ENCODE peak calls at places on chromosomes 7 and 10, in five cellular contexts. One of them, this sample, is unnamed. For H3K4me1, the result is how much of the 10 kb centered on the place peaks cover.

GRCh38 chr7:151244156-151244870 is 4.2 kb downstream of the SMARCD3 start:
- DNase-seq in H1: peak
- DNase-seq in neuronal stem cell: peak
- DNase-seq in mesenchymal stem cell: peak
- DNase-seq in trophoblast cell: no peak
- DNase-seq in this sample: peak

GRCh38 chr10:73788864-73789658 is 3.7 kb downstream of the ZSWIM8 start:
- DNase-seq in H1: no peak
- DNase-seq in neuronal stem cell: no peak
- DNase-seq in mesenchymal stem cell: no peak
- DNase-seq in trophoblast cell: no peak
- DNase-seq in this sample: no peak

GRCh38 chr7:75033064-75033463 is 40.5 kb downstream of the RCC1L start:
- DNase-seq in H1: peak
- DNase-seq in neuronal stem cell: no peak
- DNase-seq in mesenchymal stem cell: no peak
- DNase-seq in trophoblast cell: peak
- DNase-seq in this sample: peak

GRCh38 chr10:3935141-3935540 is 150.1 kb upstream of the KLF6 start:
- DNase-seq in H1: no peak
- DNase-seq in neuronal stem cell: no peak
- DNase-seq in mesenchymal stem cell: no peak
- DNase-seq in trophoblast cell: no peak
- DNase-seq in this sample: no peak

GRCh38 chr7:537911-538634 is 18.4 kb upstream of the PDGFA start:
- DNase-seq in H1: no peak
- DNase-seq in neuronal stem cell: no peak
- DNase-seq in mesenchymal stem cell: peak
- DNase-seq in trophoblast cell: peak
- DNase-seq in this sample: peak

GRCh38 chr7:131284702-131285419 is 42.8 kb upstream of the MKLN1 start:
- DNase-seq in H1: no peak
- DNase-seq in neuronal stem cell: peak
- DNase-seq in mesenchymal stem cell: peak
- DNase-seq in trophoblast cell: no peak
- DNase-seq in this sample: peak

GRCh38 chr10:2137549-2138174 is 400.3 kb upstream of the ADARB2 start:
- DNase-seq in H1: peak
- DNase-seq in neuronal stem cell: peak
- DNase-seq in mesenchymal stem cell: peak
- DNase-seq in trophoblast cell: no peak
- DNase-seq in this sample: peak

GRCh38 chr10:13016413-13016812 is 14.9 kb upstream of the CCDC3 start:
- DNase-seq in H1: no peak
- DNase-seq in neuronal stem cell: no peak
- DNase-seq in mesenchymal stem cell: peak
- DNase-seq in trophoblast cell: no peak
- DNase-seq in this sample: no peak

GRCh38 chr10:29882766-29883165 is 176.6 kb downstream of the JCAD start:
- DNase-seq in H1: peak
- DNase-seq in neuronal stem cell: no peak
- DNase-seq in mesenchymal stem cell: no peak
- DNase-seq in trophoblast cell: peak
- DNase-seq in this sample: no peak

GRCh38 chr10:86262671-86263165 is 103.9 kb downstream of the GRID1 start:
- DNase-seq in H1: peak
- DNase-seq in neuronal stem cell: no peak
- DNase-seq in mesenchymal stem cell: no peak
- DNase-seq in trophoblast cell: no peak
- DNase-seq in this sample: peak

GRCh38 chr10:101778781-101779543 is 3.0 kb upstream of the FGF8 start:
- DNase-seq in H1: peak
- DNase-seq in neuronal stem cell: peak
- DNase-seq in mesenchymal stem cell: peak
- DNase-seq in trophoblast cell: no peak
- DNase-seq in this sample: peak

GRCh38 chr10:107067843-107068242 is 96.7 kb downstream of the SORCS1 start:
- DNase-seq in H1: no peak
- DNase-seq in neuronal stem cell: no peak
- DNase-seq in mesenchymal stem cell: no peak
- DNase-seq in trophoblast cell: no peak
- DNase-seq in this sample: no peak

GRCh38 chr10:70212277-70212676 is 21.0 kb downstream of the PPA1 start:
- DNase-seq in H1: no peak
- DNase-seq in neuronal stem cell: no peak
- DNase-seq in mesenchymal stem cell: no peak
- DNase-seq in trophoblast cell: no peak
- DNase-seq in this sample: no peak

GRCh38 chr10:117762819-117763172 is 220.2 kb downstream of the EMX2 start:
- DNase-seq in H1: no peak
- DNase-seq in neuronal stem cell: no peak
- DNase-seq in mesenchymal stem cell: no peak
- DNase-seq in trophoblast cell: no peak
- DNase-seq in this sample: no peak

GRCh38 chr10:110651044-110651958 is 7.2 kb downstream of the RBM20 start:
- DNase-seq in H1: no peak
- DNase-seq in neuronal stem cell: no peak
- DNase-seq in mesenchymal stem cell: peak
- DNase-seq in trophoblast cell: no peak
- DNase-seq in this sample: no peak

GRCh38 chr7:13800694-13801448 is 188.6 kb downstream of the ETV1 start:
- DNase-seq in H1: no peak
- DNase-seq in neuronal stem cell: no peak
- DNase-seq in mesenchymal stem cell: peak
- DNase-seq in trophoblast cell: no peak
- DNase-seq in this sample: no peak

GRCh38 chr7:116588641-116589594 is 64.1 kb downstream of the CAV1 start:
- DNase-seq in H1: no peak
- DNase-seq in neuronal stem cell: peak
- DNase-seq in mesenchymal stem cell: peak
- DNase-seq in trophoblast cell: no peak
- DNase-seq in this sample: no peak

GRCh38 chr10:124739119-124739921 is 4.9 kb downstream of the FAM53B start:
- DNase-seq in H1: peak
- DNase-seq in neuronal stem cell: no peak
- DNase-seq in mesenchymal stem cell: peak
- DNase-seq in trophoblast cell: no peak
- DNase-seq in this sample: no peak

GRCh38 chr10:13087986-13088618 is 11.9 kb upstream of the OPTN start:
- DNase-seq in H1: no peak
- DNase-seq in neuronal stem cell: no peak
- DNase-seq in mesenchymal stem cell: peak
- DNase-seq in trophoblast cell: no peak
- DNase-seq in this sample: no peak

GRCh38 chr10:110775022-110775379 is 96.7 kb upstream of the PDCD4 start:
- DNase-seq in H1: no peak
- DNase-seq in neuronal stem cell: no peak
- DNase-seq in mesenchymal stem cell: no peak
- DNase-seq in trophoblast cell: peak
- DNase-seq in this sample: no peak

GRCh38 chr7:66140924-66141323 is 26.3 kb downstream of the CRCP start:
- DNase-seq in H1: no peak
- DNase-seq in neuronal stem cell: no peak
- DNase-seq in mesenchymal stem cell: peak
- DNase-seq in trophoblast cell: peak
- DNase-seq in this sample: no peak

GRCh38 chr10:116833986-116834760 is 15.1 kb upstream of the ENO4 start:
- DNase-seq in H1: no peak
- DNase-seq in neuronal stem cell: peak
- DNase-seq in mesenchymal stem cell: no peak
- DNase-seq in trophoblast cell: no peak
- DNase-seq in this sample: peak

GRCh38 chr10:31100176-31100575 is 68.5 kb upstream of the ZNF438 start:
- DNase-seq in H1: no peak
- DNase-seq in neuronal stem cell: no peak
- DNase-seq in mesenchymal stem cell: no peak
- DNase-seq in trophoblast cell: no peak
- DNase-seq in this sample: no peak

GRCh38 chr7:29254663-29255062 is 60.1 kb downstream of the CHN2 start:
- DNase-seq in H1: no peak
- DNase-seq in neuronal stem cell: no peak
- DNase-seq in mesenchymal stem cell: peak
- DNase-seq in trophoblast cell: no peak
- DNase-seq in this sample: no peak

GRCh38 chr7:98802088-98802780 is 67.6 kb downstream of the TMEM130 start:
- DNase-seq in H1: no peak
- DNase-seq in neuronal stem cell: peak
- DNase-seq in mesenchymal stem cell: peak
- DNase-seq in trophoblast cell: peak
- DNase-seq in this sample: peak

GRCh38 chr7:42128703-42129102 is 108.3 kb downstream of the GLI3 start:
- DNase-seq in H1: no peak
- DNase-seq in neuronal stem cell: no peak
- DNase-seq in mesenchymal stem cell: no peak
- DNase-seq in trophoblast cell: no peak
- DNase-seq in this sample: no peak

GRCh38 chr10:133453516-133454203 is at the start of gene SCART1:
- DNase-seq in H1: no peak
- DNase-seq in neuronal stem cell: no peak
- DNase-seq in mesenchymal stem cell: no peak
- DNase-seq in trophoblast cell: no peak
- DNase-seq in this sample: no peak

GRCh38 chr7:140517546-140518369 is 38.5 kb upstream of the MKRN1 start:
- DNase-seq in H1: peak
- DNase-seq in neuronal stem cell: peak
- DNase-seq in mesenchymal stem cell: peak
- DNase-seq in trophoblast cell: peak
- DNase-seq in this sample: peak

GRCh38 chr10:77020426-77021040 is 617.1 kb downstream of the KCNMA1 start:
- DNase-seq in H1: no peak
- DNase-seq in neuronal stem cell: no peak
- DNase-seq in mesenchymal stem cell: no peak
- DNase-seq in trophoblast cell: no peak
- DNase-seq in this sample: no peak

GRCh38 chr7:112143567-112143966 is 62.6 kb downstream of the DOCK4 start:
- DNase-seq in H1: no peak
- DNase-seq in neuronal stem cell: no peak
- DNase-seq in mesenchymal stem cell: peak
- DNase-seq in trophoblast cell: no peak
- DNase-seq in this sample: no peak

GRCh38 chr7:29265208-29265923 is 70.8 kb downstream of the CHN2 start:
- DNase-seq in H1: peak
- DNase-seq in neuronal stem cell: no peak
- DNase-seq in mesenchymal stem cell: peak
- DNase-seq in trophoblast cell: no peak
- DNase-seq in this sample: no peak

GRCh38 chr10:23399701-23400144 is 39.2 kb upstream of the OTUD1 start:
- DNase-seq in H1: no peak
- DNase-seq in neuronal stem cell: no peak
- DNase-seq in mesenchymal stem cell: peak
- DNase-seq in trophoblast cell: peak
- DNase-seq in this sample: no peak

GRCh38 chr7:83936056-83936703 is 258.4 kb downstream of the SEMA3A start:
- DNase-seq in H1: peak
- DNase-seq in neuronal stem cell: peak
- DNase-seq in mesenchymal stem cell: peak
- DNase-seq in trophoblast cell: peak
- DNase-seq in this sample: peak

GRCh38 chr7:152313217-152313616 is 122.6 kb downstream of the KMT2C start:
- DNase-seq in H1: no peak
- DNase-seq in neuronal stem cell: no peak
- DNase-seq in mesenchymal stem cell: no peak
- DNase-seq in trophoblast cell: no peak
- DNase-seq in this sample: no peak

DNA sequence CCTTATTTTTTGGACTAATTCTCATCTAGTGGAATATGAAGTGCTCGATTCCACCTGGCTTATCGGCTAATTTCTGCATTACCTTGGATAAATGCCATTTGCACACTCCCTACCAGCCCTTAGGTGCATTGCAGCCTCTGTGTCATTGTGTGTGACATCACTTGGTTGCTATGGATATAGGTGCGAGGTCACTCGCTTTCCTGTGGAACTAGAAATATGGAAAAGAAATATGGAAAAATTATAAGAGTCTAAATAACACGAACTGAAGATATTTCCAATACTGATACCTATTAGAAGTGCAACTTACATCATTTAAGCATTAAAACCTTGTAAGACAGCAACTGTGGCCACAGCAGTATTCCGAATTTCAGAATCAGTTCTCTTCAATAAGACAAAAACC is 2.0 kb downstream of the YWHAG start:
- DNase-seq in H1: no peak
- DNase-seq in neuronal stem cell: no peak
- DNase-seq in mesenchymal stem cell: peak
- DNase-seq in trophoblast cell: peak
- DNase-seq in this sample: no peak
- H3K4me1 ChIP-seq in H1: under half
- H3K4me1 ChIP-seq in neuronal stem cell: under half
- H3K4me1 ChIP-seq in mesenchymal stem cell: under half
- H3K4me1 ChIP-seq in trophoblast cell: under half
- H3K4me1 ChIP-seq in this sample: under half

GRCh38 chr7:46681865-46682503 is 760.9 kb upstream of the IGFBP3 start:
- DNase-seq in H1: no peak
- DNase-seq in neuronal stem cell: no peak
- DNase-seq in mesenchymal stem cell: no peak
- DNase-seq in trophoblast cell: no peak
- DNase-seq in this sample: no peak

GRCh38 chr7:46685051-46685450 is 764.0 kb upstream of the IGFBP3 start:
- DNase-seq in H1: no peak
- DNase-seq in neuronal stem cell: no peak
- DNase-seq in mesenchymal stem cell: no peak
- DNase-seq in trophoblast cell: no peak
- DNase-seq in this sample: no peak

GRCh38 chr7:46682841-46683624 is 762.0 kb upstream of the IGFBP3 start:
- DNase-seq in H1: no peak
- DNase-seq in neuronal stem cell: no peak
- DNase-seq in mesenchymal stem cell: peak
- DNase-seq in trophoblast cell: no peak
- DNase-seq in this sample: no peak

GRCh38 chr7:46687203-46687602 is 766.1 kb upstream of the IGFBP3 start:
- DNase-seq in H1: no peak
- DNase-seq in neuronal stem cell: no peak
- DNase-seq in mesenchymal stem cell: no peak
- DNase-seq in trophoblast cell: no peak
- DNase-seq in this sample: no peak
- H2BK12ac ChIP-seq in H1: no peak
- H2BK12ac ChIP-seq in neuronal stem cell: no peak
- H2BK12ac ChIP-seq in mesenchymal stem cell: no peak
- H2BK12ac ChIP-seq in trophoblast cell: no peak
- H2BK12ac ChIP-seq in this sample: no peak

DNA sequence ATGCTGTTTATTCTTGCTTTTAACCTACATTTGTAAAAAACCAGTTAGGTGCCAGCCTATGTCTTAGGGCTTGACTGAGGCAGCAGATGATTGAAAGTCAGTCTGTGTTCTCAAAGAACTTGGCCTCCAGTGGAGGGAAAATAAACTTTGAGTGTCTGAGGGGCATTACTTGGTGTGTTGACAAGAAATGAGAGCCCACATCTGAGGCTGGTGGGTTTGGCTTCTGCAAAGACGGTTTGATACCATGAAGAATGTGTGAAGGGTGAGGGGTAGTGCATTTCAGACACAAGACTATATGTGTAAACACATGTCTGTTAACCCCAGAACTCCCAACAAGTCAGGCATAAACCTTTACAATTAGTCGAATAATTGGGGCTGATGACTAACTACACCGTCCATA is 28.6 kb downstream of the CCSER2 start:
- DNase-seq in H1: no peak
- DNase-seq in neuronal stem cell: no peak
- DNase-seq in mesenchymal stem cell: no peak
- DNase-seq in trophoblast cell: no peak
- DNase-seq in this sample: no peak
- H3K4me1 ChIP-seq in H1: under half
- H3K4me1 ChIP-seq in neuronal stem cell: under half
- H3K4me1 ChIP-seq in mesenchymal stem cell: under half
- H3K4me1 ChIP-seq in trophoblast cell: under half
- H3K4me1 ChIP-seq in this sample: under half

GRCh38 chr7:96173777-96174176 is 148.1 kb downstream of the SLC25A13 start:
- DNase-seq in H1: no peak
- DNase-seq in neuronal stem cell: no peak
- DNase-seq in mesenchymal stem cell: no peak
- DNase-seq in trophoblast cell: no peak
- DNase-seq in this sample: no peak
- H2BK12ac ChIP-seq in H1: no peak
- H2BK12ac ChIP-seq in neuronal stem cell: no peak
- H2BK12ac ChIP-seq in mesenchymal stem cell: no peak
- H2BK12ac ChIP-seq in trophoblast cell: no peak
- H2BK12ac ChIP-seq in this sample: peak